ENCODE peak calls at places on chromosomes 11 and 22, in five cellular contexts. I, V, P, D and Y are unnamed samples.

GRCh38 chr11:123261345-123262106 is 66.5 kb upstream of the CLMP start:
- DNase-seq in I (peak), V (peak), P (peak), D (peak), Y (peak)

GRCh38 chr11:6402561-6402981 is 12.3 kb downstream of the SMPD1 start:
- DNase-seq in I (no peak), V (no peak), P (peak), D (no peak), Y (peak)

GRCh38 chr22:47354668-47355387 is 592.4 kb downstream of the TBC1D22A start:
- DNase-seq in I (no peak), V (no peak), P (no peak), D (no peak), Y (no peak)

GRCh38 chr11:63405114-63405513 is 35.5 kb downstream of the SLC22A9 start:
- DNase-seq in I (no peak), V (no peak), P (no peak), D (no peak), Y (no peak)

GRCh38 chr11:57619331-57619730 is 21.8 kb downstream of the SERPING1 start:
- DNase-seq in I (no peak), V (no peak), P (no peak), D (peak), Y (no peak)

GRCh38 chr11:59078435-59078834 is 7.7 kb upstream of the GLYATL1B start:
- DNase-seq in I (no peak), V (no peak), P (no peak), D (no peak), Y (no peak)

GRCh38 chr11:3202759-3203158 is 15.9 kb downstream of the MRGPRG start:
- DNase-seq in I (no peak), V (no peak), P (no peak), D (no peak), Y (peak)

GRCh38 chr11:59556883-59557205 is 45.5 kb downstream of the OR4D9 start:
- DNase-seq in I (no peak), V (no peak), P (no peak), D (peak), Y (no peak)

GRCh38 chr11:59221438-59221837 is 8.7 kb upstream of the MPEG1 start:
- DNase-seq in I (peak), V (no peak), P (no peak), D (no peak), Y (no peak)

GRCh38 chr11:116563713-116564050 is 209.1 kb downstream of the BUD13 start:
- DNase-seq in I (no peak), V (no peak), P (no peak), D (no peak), Y (no peak)

GRCh38 chr11:128590587-128590986 is 3.2 kb upstream of the ETS1 start:
- DNase-seq in I (no peak), V (no peak), P (no peak), D (no peak), Y (no peak)

GRCh38 chr11:818396-819128 is at the start of gene PNPLA2:
- DNase-seq in I (peak), V (no peak), P (no peak), D (peak), Y (no peak)

GRCh38 chr11:70303070-70303469 is 32.6 kb downstream of the PPFIA1 start:
- DNase-seq in I (no peak), V (no peak), P (no peak), D (no peak), Y (no peak)

GRCh38 chr22:42623756-42624446 is 9.2 kb upstream of the POLDIP3 start:
- DNase-seq in I (no peak), V (no peak), P (no peak), D (no peak), Y (no peak)

GRCh38 chr11:70501933-70502540 is 103.7 kb downstream of the CTTN start:
- DNase-seq in I (no peak), V (no peak), P (no peak), D (no peak), Y (no peak)

GRCh38 chr11:46369458-46370152 is 11.9 kb upstream of the MDK start:
- DNase-seq in I (peak), V (no peak), P (no peak), D (peak), Y (peak)

GRCh38 chr11:69637956-69638871 is 2.7 kb upstream of the CCND1 start:
- DNase-seq in I (peak), V (no peak), P (no peak), D (peak), Y (no peak)

GRCh38 chr11:132022718-132023117 is 652.3 kb downstream of the NTM start:
- DNase-seq in I (no peak), V (no peak), P (no peak), D (no peak), Y (no peak)

GRCh38 chr11:78156081-78156844 is 16.8 kb upstream of the ALG8 start:
- DNase-seq in I (no peak), V (no peak), P (no peak), D (no peak), Y (no peak)

GRCh38 chr11:47856186-47856585 is 8.0 kb upstream of the NUP160 start:
- DNase-seq in I (no peak), V (no peak), P (no peak), D (no peak), Y (no peak)

GRCh38 chr11:47857485-47858168 is 9.5 kb upstream of the NUP160 start:
- DNase-seq in I (no peak), V (no peak), P (no peak), D (no peak), Y (no peak)

GRCh38 chr11:47852053-47852452 is 3.9 kb upstream of the NUP160 start:
- DNase-seq in I (no peak), V (no peak), P (no peak), D (no peak), Y (no peak)

GRCh38 chr11:47858169-47858543 is 10.0 kb upstream of the NUP160 start:
- DNase-seq in I (peak), V (no peak), P (no peak), D (no peak), Y (no peak)

GRCh38 chr11:47854667-47855066 is 6.5 kb upstream of the NUP160 start:
- DNase-seq in I (no peak), V (no peak), P (no peak), D (no peak), Y (no peak)
- H3K4me3 ChIP-seq in I (no peak), V (no peak), P (no peak), D (no peak), Y (no peak)

DNA sequence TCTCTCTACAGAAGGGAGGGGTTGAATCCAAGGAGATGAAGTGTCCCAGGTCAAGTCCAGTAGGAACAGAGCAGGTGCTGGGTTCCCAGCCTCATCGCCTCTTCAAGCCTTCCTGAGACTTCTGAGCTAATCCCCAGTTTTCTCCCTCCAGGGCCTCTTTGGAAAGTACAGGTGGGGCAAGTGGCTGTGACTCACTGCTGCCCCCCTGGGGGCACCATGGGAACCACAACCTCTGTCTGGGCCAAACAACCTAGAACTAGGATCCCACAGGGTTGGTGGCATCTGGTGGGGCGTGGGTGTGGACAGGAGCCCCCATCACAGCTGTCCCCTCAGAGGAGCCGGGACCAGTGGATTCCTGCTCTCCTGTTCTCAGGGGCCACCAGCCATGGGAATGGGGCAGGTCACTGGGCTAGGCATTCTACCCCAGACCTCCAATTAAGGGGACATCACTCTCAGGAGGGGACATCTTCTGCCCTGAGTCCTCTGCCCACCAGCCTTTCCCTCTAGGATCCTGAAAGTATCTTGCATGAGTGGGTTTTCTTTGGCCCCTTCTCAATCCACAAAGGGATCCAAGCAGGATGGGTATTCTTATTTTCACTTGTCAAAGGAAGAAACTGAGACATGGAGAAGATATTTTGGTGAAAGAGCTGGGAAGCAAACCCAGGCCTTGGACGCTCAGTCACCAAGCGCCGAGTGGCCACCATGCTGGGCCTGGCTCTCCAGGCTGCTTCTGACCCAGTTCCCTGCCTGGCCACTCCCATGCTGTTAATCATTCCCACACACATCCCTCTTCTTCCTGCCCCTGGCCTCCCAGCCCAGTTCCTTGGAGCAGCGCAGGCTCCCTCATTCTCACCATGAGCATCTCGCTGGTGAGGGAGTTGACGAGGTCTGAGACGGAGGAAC is 23.8 kb downstream of the LRRC10B start:
- DNase-seq in I (peak), V (no peak), P (no peak), D (peak), Y (no peak)
- TF ChIP-seq CTCF in I (peak), V (peak), P (peak), D (peak), Y (peak)

GRCh38 chr11:86623736-86624135 is 48.7 kb downstream of the ME3 start:
- DNase-seq in I (no peak), V (no peak), P (no peak), D (no peak), Y (no peak)

GRCh38 chr11:86621854-86622253 is 50.6 kb downstream of the ME3 start:
- DNase-seq in I (no peak), V (no peak), P (no peak), D (no peak), Y (no peak)

GRCh38 chr11:86620796-86621575 is 51.4 kb downstream of the ME3 start:
- DNase-seq in I (no peak), V (no peak), P (no peak), D (no peak), Y (no peak)

GRCh38 chr11:86624366-86624765 is 48.0 kb downstream of the ME3 start:
- DNase-seq in I (no peak), V (no peak), P (no peak), D (no peak), Y (no peak)

DNA sequence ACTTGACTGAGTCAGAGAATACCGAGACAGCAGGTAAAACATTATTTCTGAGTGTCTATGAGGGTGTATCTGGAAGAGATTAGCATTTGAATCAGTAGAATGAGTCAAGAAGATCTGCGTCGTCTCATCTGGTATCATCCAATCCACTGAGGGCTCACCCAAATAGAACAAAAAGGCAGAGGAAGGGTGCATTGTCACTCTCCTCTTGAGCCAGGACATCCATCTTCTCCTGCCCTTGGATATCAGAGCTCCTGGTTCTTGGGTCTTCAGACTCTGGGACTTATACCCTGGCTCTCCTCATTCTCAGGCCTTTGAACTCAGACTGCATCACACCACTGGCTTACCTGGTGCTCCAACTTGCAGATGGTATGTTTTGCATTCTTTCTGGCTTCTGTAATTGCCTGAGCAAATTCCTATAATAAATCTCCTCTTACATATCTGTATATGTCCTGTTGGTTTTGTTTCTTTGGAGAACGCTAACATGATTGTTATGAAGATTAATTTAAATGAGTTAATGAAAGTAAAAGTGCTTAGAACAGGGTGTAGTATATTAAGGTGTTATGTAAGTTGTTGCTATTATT is 49.3 kb downstream of the ME3 start:
- DNase-seq in I (peak), V (no peak), P (no peak), D (no peak), Y (no peak)
- H3K4me3 ChIP-seq in I (no peak), V (no peak), P (no peak), D (no peak), Y (no peak)

DNA sequence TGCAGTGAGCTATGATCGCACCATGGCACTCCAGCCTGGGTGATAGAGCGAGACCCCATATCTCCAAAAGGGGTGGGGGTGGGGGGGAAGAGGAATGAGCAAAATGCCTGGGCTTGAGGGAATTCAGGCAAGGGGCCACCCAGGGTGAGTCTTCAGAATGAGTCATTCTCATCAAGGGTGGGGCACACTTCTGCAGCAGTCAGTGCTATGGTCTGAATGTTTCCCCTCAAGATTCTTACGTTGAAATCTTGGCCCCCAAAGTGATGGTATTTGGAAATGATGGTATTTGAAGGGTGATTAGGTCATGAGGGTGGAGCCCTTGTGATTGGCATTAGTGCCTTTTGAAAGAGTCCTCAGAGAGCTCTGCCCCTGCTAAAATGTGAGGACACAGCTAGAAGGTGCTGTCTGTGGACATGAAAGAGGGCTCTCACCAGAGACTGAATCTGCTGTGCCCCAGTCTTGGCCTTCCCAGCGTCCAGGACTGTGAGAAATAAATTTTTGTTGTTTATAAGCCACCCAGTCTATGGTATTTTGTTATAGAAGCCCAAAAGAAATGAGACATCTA is 86.4 kb upstream of the THY1 start:
- DNase-seq in I (peak), V (no peak), P (no peak), D (no peak), Y (no peak)
- TF ChIP-seq CTCF in I (no peak), V (no peak), P (no peak), D (no peak), Y (no peak)

GRCh38 chr11:67416416-67417335 is 1.2 kb downstream of the CARNS1 start:
- DNase-seq in I (no peak), V (peak), P (no peak), D (peak), Y (peak)

GRCh38 chr11:67420147-67420645 is 4.7 kb downstream of the CARNS1 start:
- DNase-seq in I (no peak), V (no peak), P (no peak), D (no peak), Y (peak)

GRCh38 chr11:67417425-67417824 is 1.9 kb downstream of the CARNS1 start:
- DNase-seq in I (no peak), V (no peak), P (no peak), D (no peak), Y (no peak)

GRCh38 chr11:67419330-67420049 is 4.0 kb downstream of the CARNS1 start:
- DNase-seq in I (no peak), V (no peak), P (no peak), D (no peak), Y (no peak)

DNA sequence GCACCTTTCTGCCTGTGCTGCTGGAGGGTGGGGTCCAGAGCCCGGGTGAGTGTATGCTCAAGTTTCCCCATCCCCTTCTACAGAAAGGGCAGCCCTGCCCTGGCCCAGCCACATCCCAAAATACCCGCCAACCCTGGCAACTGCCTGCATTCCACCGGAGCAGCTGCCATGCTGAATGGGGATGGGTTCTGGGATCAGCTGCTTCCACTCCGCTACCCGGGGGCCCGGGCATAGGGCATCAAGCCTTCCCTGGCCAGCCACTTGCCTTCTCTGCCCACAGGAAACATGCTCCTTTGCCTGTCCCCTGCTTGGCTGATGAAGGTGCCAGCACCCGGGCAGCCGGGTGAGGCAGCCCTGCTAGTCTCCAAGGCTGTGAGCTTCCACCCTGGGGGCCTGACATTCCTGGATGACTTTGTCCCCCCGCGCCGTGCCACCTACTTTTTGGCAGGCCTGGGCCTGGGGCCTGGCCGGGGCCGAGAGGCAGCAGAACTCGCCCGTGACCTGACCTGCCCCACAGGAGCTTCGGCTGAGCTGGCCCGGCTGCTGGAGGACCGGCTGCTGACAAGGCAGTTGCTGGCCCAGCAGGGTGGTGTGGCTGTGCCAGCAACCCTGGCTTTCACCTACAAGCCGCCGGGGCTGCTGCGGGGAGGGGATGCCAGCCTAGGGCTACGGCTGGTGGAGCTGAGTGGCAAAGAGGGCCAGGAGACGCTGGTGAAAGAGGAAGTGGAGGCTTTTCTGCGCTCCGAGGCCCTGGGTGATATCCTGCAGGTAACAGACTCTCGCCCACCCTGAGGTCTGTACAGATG is 3.2 kb downstream of the CARNS1 start:
- DNase-seq in I (no peak), V (no peak), P (no peak), D (no peak), Y (peak)
- H3K4me3 ChIP-seq in I (no peak), V (no peak), P (no peak), D (no peak), Y (peak)